ENCODE peak calls at places on chromosomes 4 and X, in nine cellular contexts. One of them, this sample, is unnamed.

GRCh38 chr4:125283702-125284279 is 31.0 kb upstream of the FAT4 start:
- DNase-seq in HepG2: peak; percentile 4
- DNase-seq in GM23248: peak; percentile 54
- DNase-seq in right cardiac atrium: no peak
- DNase-seq in fibroblast of lung: peak; percentile 31
- DNase-seq in upper lobe of left lung: no peak
- DNase-seq in SK-N-SH: peak; percentile 37
- DNase-seq in left lung: no peak
- DNase-seq in neural progenitor cell: peak; percentile 18
- DNase-seq in this sample: no peak

GRCh38 chrX:47628980-47629379 is 750 bp downstream of the CFP start:
- DNase-seq in GM23248: no peak
- DNase-seq in left lung: no peak
- DNase-seq in SK-N-SH: no peak
- DNase-seq in right cardiac atrium: no peak
- DNase-seq in upper lobe of left lung: no peak
- DNase-seq in neural progenitor cell: no peak
- DNase-seq in HepG2: no peak
- DNase-seq in fibroblast of lung: no peak
- DNase-seq in this sample: no peak

GRCh38 chrX:15299945-15300851 is 15.2 kb downstream of the ASB11 start:
- DNase-seq in SK-N-SH: peak; percentile 49
- DNase-seq in GM23248: peak; percentile 38
- DNase-seq in neural progenitor cell: peak; percentile 8
- DNase-seq in HepG2: peak; percentile 7
- DNase-seq in upper lobe of left lung: no peak
- DNase-seq in left lung: no peak
- DNase-seq in fibroblast of lung: peak; percentile 2
- DNase-seq in right cardiac atrium: no peak
- DNase-seq in this sample: no peak

GRCh38 chr4:10296730-10297129 is 160.5 kb downstream of the ZNF518B start:
- DNase-seq in GM23248: peak; percentile 33
- DNase-seq in right cardiac atrium: no peak
- DNase-seq in SK-N-SH: no peak
- DNase-seq in neural progenitor cell: peak; percentile 83
- DNase-seq in HepG2: no peak
- DNase-seq in fibroblast of lung: no peak
- DNase-seq in upper lobe of left lung: no peak
- DNase-seq in left lung: no peak
- DNase-seq in this sample: no peak

GRCh38 chrX:136577562-136577961 is 45.5 kb downstream of the VGLL1 start:
- DNase-seq in fibroblast of lung: peak; percentile 23
- DNase-seq in SK-N-SH: peak; percentile 36
- DNase-seq in left lung: peak; percentile 34
- DNase-seq in neural progenitor cell: peak; percentile 67
- DNase-seq in GM23248: peak; percentile 69
- DNase-seq in right cardiac atrium: peak; percentile 82
- DNase-seq in upper lobe of left lung: peak; percentile 32
- DNase-seq in HepG2: peak; percentile 1
- DNase-seq in this sample: peak; percentile 76

GRCh38 chr4:6524436-6524835 is 50.6 kb upstream of the MAN2B2 start:
- DNase-seq in right cardiac atrium: no peak
- DNase-seq in fibroblast of lung: no peak
- DNase-seq in left lung: no peak
- DNase-seq in SK-N-SH: no peak
- DNase-seq in neural progenitor cell: no peak
- DNase-seq in GM23248: no peak
- DNase-seq in upper lobe of left lung: no peak
- DNase-seq in HepG2: no peak
- DNase-seq in this sample: no peak

GRCh38 chr4:117331817-117332216 is 246.4 kb upstream of the TRAM1L1 start:
- DNase-seq in SK-N-SH: no peak
- DNase-seq in fibroblast of lung: peak; percentile 22
- DNase-seq in neural progenitor cell: no peak
- DNase-seq in HepG2: no peak
- DNase-seq in GM23248: no peak
- DNase-seq in left lung: no peak
- DNase-seq in upper lobe of left lung: no peak
- DNase-seq in right cardiac atrium: no peak
- DNase-seq in this sample: no peak

GRCh38 chrX:69615323-69615722 is 590 bp upstream of the EDA start:
- DNase-seq in right cardiac atrium: no peak
- DNase-seq in left lung: no peak
- DNase-seq in fibroblast of lung: no peak
- DNase-seq in GM23248: no peak
- DNase-seq in neural progenitor cell: peak; percentile 72
- DNase-seq in upper lobe of left lung: no peak
- DNase-seq in HepG2: no peak
- DNase-seq in SK-N-SH: peak; percentile 2
- DNase-seq in this sample: no peak

GRCh38 chrX:10633722-10634121 is 13.3 kb upstream of the MID1 start:
- DNase-seq in HepG2: no peak
- DNase-seq in SK-N-SH: no peak
- DNase-seq in GM23248: peak; percentile 86
- DNase-seq in right cardiac atrium: no peak
- DNase-seq in left lung: no peak
- DNase-seq in neural progenitor cell: no peak
- DNase-seq in upper lobe of left lung: peak; percentile 45
- DNase-seq in fibroblast of lung: peak; percentile 94
- DNase-seq in this sample: no peak

GRCh38 chr4:89301902-89302301 is 5.7 kb downstream of the GPRIN3 start:
- DNase-seq in neural progenitor cell: no peak
- DNase-seq in upper lobe of left lung: no peak
- DNase-seq in left lung: no peak
- DNase-seq in SK-N-SH: no peak
- DNase-seq in HepG2: no peak
- DNase-seq in right cardiac atrium: no peak
- DNase-seq in fibroblast of lung: no peak
- DNase-seq in GM23248: no peak
- DNase-seq in this sample: no peak
- H3K4me1 ChIP-seq in neural progenitor cell: no peaks in the 10 kb centered on the region
- H3K4me1 ChIP-seq in upper lobe of left lung: peaks cover 15% of the 10 kb centered on the region
- H3K4me1 ChIP-seq in left lung: peaks cover 75% of the 10 kb centered on the region
- H3K4me1 ChIP-seq in SK-N-SH: no peaks in the 10 kb centered on the region
- H3K4me1 ChIP-seq in HepG2: no peaks in the 10 kb centered on the region
- H3K4me1 ChIP-seq in right cardiac atrium: no peaks in the 10 kb centered on the region
- H3K4me1 ChIP-seq in fibroblast of lung: no peaks in the 10 kb centered on the region
- H3K4me1 ChIP-seq in GM23248: peaks cover 21% of the 10 kb centered on the region
- H3K4me1 ChIP-seq in this sample: peaks cover 47% of the 10 kb centered on the region

GRCh38 chr4:75902352-75902751 is at the start of gene PPEF2:
- DNase-seq in GM23248: no peak
- DNase-seq in neural progenitor cell: no peak
- DNase-seq in right cardiac atrium: no peak
- DNase-seq in left lung: no peak
- DNase-seq in SK-N-SH: no peak
- DNase-seq in fibroblast of lung: no peak
- DNase-seq in HepG2: no peak
- DNase-seq in upper lobe of left lung: no peak
- DNase-seq in this sample: no peak
- H3K27ac ChIP-seq in GM23248: no peak within 1 kb of the TSS
- H3K27ac ChIP-seq in neural progenitor cell: no peak within 1 kb of the TSS
- H3K27ac ChIP-seq in right cardiac atrium: no peak within 1 kb of the TSS
- H3K27ac ChIP-seq in left lung: no peak within 1 kb of the TSS
- H3K27ac ChIP-seq in SK-N-SH: no peak within 1 kb of the TSS
- H3K27ac ChIP-seq in fibroblast of lung: no peak within 1 kb of the TSS
- H3K27ac ChIP-seq in HepG2: no peak within 1 kb of the TSS
- H3K27ac ChIP-seq in upper lobe of left lung: no peak within 1 kb of the TSS
- H3K27ac ChIP-seq in this sample: peak within 1 kb of the TSS; percentile 76

GRCh38 chrX:129099206-129099605 is 424.1 kb downstream of the SMARCA1 start:
- DNase-seq in GM23248: no peak
- DNase-seq in neural progenitor cell: peak; percentile 76
- DNase-seq in right cardiac atrium: no peak
- DNase-seq in left lung: no peak
- DNase-seq in SK-N-SH: no peak
- DNase-seq in upper lobe of left lung: no peak
- DNase-seq in HepG2: no peak
- DNase-seq in fibroblast of lung: no peak
- DNase-seq in this sample: no peak
- H3K4me1 ChIP-seq in GM23248: no peaks in the 10 kb centered on the region
- H3K4me1 ChIP-seq in neural progenitor cell: peaks cover 36% of the 10 kb centered on the region
- H3K4me1 ChIP-seq in right cardiac atrium: no peaks in the 10 kb centered on the region
- H3K4me1 ChIP-seq in left lung: no peaks in the 10 kb centered on the region
- H3K4me1 ChIP-seq in SK-N-SH: no peaks in the 10 kb centered on the region
- H3K4me1 ChIP-seq in upper lobe of left lung: no peaks in the 10 kb centered on the region
- H3K4me1 ChIP-seq in HepG2: peaks cover 70% of the 10 kb centered on the region
- H3K4me1 ChIP-seq in fibroblast of lung: no peaks in the 10 kb centered on the region
- H3K4me1 ChIP-seq in this sample: no peaks in the 10 kb centered on the region

DNA sequence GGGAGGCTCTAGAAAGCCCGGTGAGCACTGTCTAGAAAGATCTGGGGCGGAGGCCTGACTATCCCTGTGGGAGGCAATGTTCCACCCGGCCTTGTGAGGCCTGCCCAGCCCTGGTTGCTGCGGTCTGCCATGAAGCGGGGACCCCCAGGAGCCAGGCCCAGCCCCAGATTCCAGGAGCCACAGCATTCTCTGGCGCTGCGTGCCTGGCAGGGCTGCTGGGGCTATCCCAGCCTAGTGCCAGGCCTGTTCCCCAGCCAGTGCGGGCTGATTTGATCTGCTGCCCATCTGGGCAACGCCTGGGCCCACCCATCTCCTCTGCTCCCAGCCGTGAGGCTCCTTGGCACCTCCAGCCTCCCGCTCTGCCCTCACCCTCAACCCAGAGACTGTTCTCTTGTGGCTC is 19.6 kb downstream of the ATP2B3 start:
- DNase-seq in fibroblast of lung: no peak
- DNase-seq in neural progenitor cell: no peak
- DNase-seq in SK-N-SH: peak; percentile 63
- DNase-seq in GM23248: no peak
- DNase-seq in upper lobe of left lung: no peak
- DNase-seq in left lung: no peak
- DNase-seq in right cardiac atrium: no peak
- DNase-seq in HepG2: no peak
- DNase-seq in this sample: no peak
- H3K27ac ChIP-seq in fibroblast of lung: no peak overlapping the region
- H3K27ac ChIP-seq in neural progenitor cell: no peak overlapping the region
- H3K27ac ChIP-seq in SK-N-SH: peak overlapping the region; percentile 95
- H3K27ac ChIP-seq in GM23248: no peak overlapping the region
- H3K27ac ChIP-seq in upper lobe of left lung: no peak overlapping the region
- H3K27ac ChIP-seq in left lung: no peak overlapping the region
- H3K27ac ChIP-seq in right cardiac atrium: no peak overlapping the region
- H3K27ac ChIP-seq in HepG2: no peak overlapping the region
- H3K27ac ChIP-seq in this sample: no peak overlapping the region

GRCh38 chrX:100297732-100298131 is 112.3 kb downstream of the PCDH19 start:
- DNase-seq in fibroblast of lung: no peak
- DNase-seq in neural progenitor cell: no peak
- DNase-seq in GM23248: no peak
- DNase-seq in upper lobe of left lung: no peak
- DNase-seq in left lung: no peak
- DNase-seq in right cardiac atrium: no peak
- DNase-seq in SK-N-SH: no peak
- DNase-seq in HepG2: no peak
- DNase-seq in this sample: no peak
- H3K4me1 ChIP-seq in fibroblast of lung: no peaks in the 10 kb centered on the region
- H3K4me1 ChIP-seq in neural progenitor cell: peaks cover 6% of the 10 kb centered on the region
- H3K4me1 ChIP-seq in GM23248: no peaks in the 10 kb centered on the region
- H3K4me1 ChIP-seq in upper lobe of left lung: no peaks in the 10 kb centered on the region
- H3K4me1 ChIP-seq in left lung: no peaks in the 10 kb centered on the region
- H3K4me1 ChIP-seq in right cardiac atrium: no peaks in the 10 kb centered on the region
- H3K4me1 ChIP-seq in SK-N-SH: no peaks in the 10 kb centered on the region
- H3K4me1 ChIP-seq in HepG2: no peaks in the 10 kb centered on the region
- H3K4me1 ChIP-seq in this sample: no peaks in the 10 kb centered on the region

GRCh38 chr4:1595789-1596325 is 88.3 kb downstream of the FAM53A start:
- DNase-seq in upper lobe of left lung: no peak
- DNase-seq in GM23248: no peak
- DNase-seq in fibroblast of lung: no peak
- DNase-seq in SK-N-SH: no peak
- DNase-seq in HepG2: no peak
- DNase-seq in neural progenitor cell: no peak
- DNase-seq in right cardiac atrium: peak; percentile 13
- DNase-seq in left lung: no peak
- DNase-seq in this sample: peak; percentile 46
- H3K27ac ChIP-seq in upper lobe of left lung: no peak overlapping the region
- H3K27ac ChIP-seq in GM23248: no peak overlapping the region
- H3K27ac ChIP-seq in fibroblast of lung: no peak overlapping the region
- H3K27ac ChIP-seq in SK-N-SH: no peak overlapping the region
- H3K27ac ChIP-seq in HepG2: no peak overlapping the region
- H3K27ac ChIP-seq in neural progenitor cell: no peak overlapping the region
- H3K27ac ChIP-seq in right cardiac atrium: no peak overlapping the region
- H3K27ac ChIP-seq in left lung: no peak overlapping the region
- H3K27ac ChIP-seq in this sample: no peak overlapping the region

DNA sequence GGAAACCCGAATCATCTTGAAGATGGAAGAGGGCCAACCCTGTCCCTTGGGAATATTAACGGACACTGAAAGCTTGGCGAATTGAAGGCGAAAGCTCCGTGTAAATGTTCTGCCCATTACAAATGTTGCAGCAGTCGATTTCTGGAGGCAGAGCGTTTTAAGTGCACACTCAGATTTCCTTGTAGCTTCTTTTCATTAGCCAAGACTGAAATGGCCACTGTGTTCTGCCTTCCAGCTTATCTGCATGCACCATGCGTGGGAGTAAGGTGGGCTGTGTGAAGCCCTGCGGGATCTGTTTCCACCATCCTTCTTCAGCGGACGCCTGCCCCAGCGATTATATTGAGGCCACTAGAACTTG is 1.3 kb downstream of the SMIM20 start:
- DNase-seq in HepG2: no peak
- DNase-seq in SK-N-SH: no peak
- DNase-seq in left lung: no peak
- DNase-seq in right cardiac atrium: no peak
- DNase-seq in GM23248: no peak
- DNase-seq in upper lobe of left lung: no peak
- DNase-seq in fibroblast of lung: peak; percentile 14
- DNase-seq in neural progenitor cell: no peak
- DNase-seq in this sample: no peak
- H3K4me1 ChIP-seq in HepG2: peaks cover 61% of the 10 kb centered on the region
- H3K4me1 ChIP-seq in SK-N-SH: peaks cover 20% of the 10 kb centered on the region
- H3K4me1 ChIP-seq in left lung: peaks cover 21% of the 10 kb centered on the region
- H3K4me1 ChIP-seq in right cardiac atrium: peaks cover 4% of the 10 kb centered on the region
- H3K4me1 ChIP-seq in GM23248: peaks cover 12% of the 10 kb centered on the region
- H3K4me1 ChIP-seq in upper lobe of left lung: peaks cover 10% of the 10 kb centered on the region
- H3K4me1 ChIP-seq in fibroblast of lung: peaks cover 3% of the 10 kb centered on the region
- H3K4me1 ChIP-seq in neural progenitor cell: peaks cover 26% of the 10 kb centered on the region
- H3K4me1 ChIP-seq in this sample: peaks cover 27% of the 10 kb centered on the region

DNA sequence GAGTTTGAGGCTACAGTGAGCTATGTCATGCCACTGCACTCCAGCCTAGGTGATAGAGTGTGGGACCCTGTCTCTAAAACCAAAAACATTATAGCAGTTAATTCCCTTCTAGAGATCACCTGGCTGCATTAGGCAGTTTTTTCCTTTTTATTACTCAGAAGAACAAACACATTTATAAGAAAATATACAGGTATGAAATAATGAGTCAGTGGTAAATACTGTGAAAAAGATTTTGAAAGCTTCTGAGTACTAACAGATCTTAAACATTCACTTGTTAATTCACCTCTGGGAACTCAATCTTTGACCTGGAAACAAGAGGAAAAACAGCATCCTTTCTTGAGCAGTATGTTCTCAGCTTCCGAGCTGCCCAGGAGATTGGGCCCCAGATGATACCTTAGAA is 64.1 kb downstream of the UCHL1 start:
- DNase-seq in neural progenitor cell: no peak
- DNase-seq in HepG2: no peak
- DNase-seq in SK-N-SH: no peak
- DNase-seq in upper lobe of left lung: no peak
- DNase-seq in fibroblast of lung: no peak
- DNase-seq in left lung: no peak
- DNase-seq in right cardiac atrium: no peak
- DNase-seq in GM23248: no peak
- DNase-seq in this sample: no peak
- H3K27ac ChIP-seq in neural progenitor cell: no peak overlapping the region
- H3K27ac ChIP-seq in HepG2: no peak overlapping the region
- H3K27ac ChIP-seq in SK-N-SH: no peak overlapping the region
- H3K27ac ChIP-seq in upper lobe of left lung: no peak overlapping the region
- H3K27ac ChIP-seq in fibroblast of lung: no peak overlapping the region
- H3K27ac ChIP-seq in left lung: no peak overlapping the region
- H3K27ac ChIP-seq in right cardiac atrium: no peak overlapping the region
- H3K27ac ChIP-seq in GM23248: no peak overlapping the region
- H3K27ac ChIP-seq in this sample: no peak overlapping the region

This sample was measured in spleen.